ENCODE peak calls at places on chromosomes 2 and 18, in six cellular contexts. D is A673; E is HEK293T; A is effector memory CD8-positive, alpha-beta T cell; U is fibroblast of the conjunctiva; N is activated naive CD4-positive, alpha-beta T cell treated with anti-CD3 and anti-CD28 coated beads, Interleukin-2, amount 10 ng/mL, durations not matched to agents 7 days and 5 days. X is an unnamed sample.

GRCh38 chr2:231716641-231717280 is 8.4 kb downstream of the PTMA start:
- DNase-seq in A (no peak), D (peak), E (no peak), U (no peak), N (no peak), X (no peak)

GRCh38 chr2:27442282-27442980 is at the start of gene KRTCAP3:
- DNase-seq in E (no peak), U (no peak), D (no peak), A (peak), N (peak), X (no peak)

GRCh38 chr18:77113361-77114069 is 19.1 kb downstream of the MBP start:
- DNase-seq in E (no peak), N (no peak), A (no peak), U (no peak), D (no peak), X (no peak)

GRCh38 chr2:107108556-107108955 is 222.6 kb upstream of the ST6GAL2 start:
- DNase-seq in N (no peak), D (no peak), A (no peak), E (no peak), U (no peak), X (no peak)

GRCh38 chr2:85577386-85578242 is at the start of gene VAMP8:
- DNase-seq in D (no peak), E (no peak), N (peak), U (no peak), A (no peak), X (no peak)

GRCh38 chr2:127154396-127154795 is 47.4 kb upstream of the BIN1 start:
- DNase-seq in U (no peak), D (no peak), N (no peak), A (no peak), E (peak), X (no peak)

GRCh38 chr2:27021253-27021801 is 11.4 kb upstream of the TMEM214 start:
- DNase-seq in E (no peak), D (no peak), N (no peak), A (no peak), U (no peak), X (no peak)

GRCh38 chr2:1504311-1504750 is 91.1 kb downstream of the TPO start:
- DNase-seq in D (no peak), N (no peak), U (no peak), E (no peak), A (no peak), X (no peak)

GRCh38 chr2:159933727-159934049 is 128.7 kb downstream of the PLA2R1 start:
- DNase-seq in D (no peak), E (no peak), U (no peak), A (no peak), N (no peak), X (no peak)

GRCh38 chr18:32308493-32309120 is 118.8 kb downstream of the MEP1B start:
- DNase-seq in A (no peak), N (no peak), E (no peak), D (peak), U (peak), X (peak)

GRCh38 chr2:118223487-118224136 is 135.3 kb downstream of the INSIG2 start:
- DNase-seq in N (no peak), D (peak), A (no peak), E (no peak), U (no peak), X (no peak)

GRCh38 chr18:8800041-8800441 is 94.7 kb downstream of the MTCL1 start:
- DNase-seq in A (no peak), U (no peak), N (no peak), E (no peak), D (no peak), X (no peak)

X was measured in HFF-Myc.